ENCODE peak calls at places on chromosomes 11 and 22, in ten cellular contexts. L, P, E, G, H, T, V, Y, J and R are unnamed samples.

GRCh38 chr11:83609181-83609580 is 323.0 kb upstream of the CCDC90B start:
- DNase-seq in L (no peak), V (no peak), J (no peak), T (no peak), G (no peak), E (no peak), P (no peak), Y (no peak), H (no peak), R (no peak)

GRCh38 chr22:35619336-35620094 is 2.4 kb upstream of the MB start:
- DNase-seq in J (no peak), T (no peak), Y (peak; percentile 45), G (no peak), E (no peak), H (no peak), L (no peak), P (no peak), V (no peak), R (no peak)

GRCh38 chr11:45209480-45209879 is 63.0 kb downstream of the PRDM11 start:
- DNase-seq in T (no peak), V (no peak), P (no peak), E (no peak), Y (no peak), H (no peak), L (no peak), G (no peak), J (no peak), R (no peak)

GRCh38 chr22:24400726-24401596 is 26.4 kb upstream of the ADORA2A start:
- DNase-seq in J (no peak), V (no peak), H (peak; percentile 68), L (no peak), P (no peak), T (no peak), G (no peak), E (no peak), Y (no peak), R (no peak)

GRCh38 chr22:49764151-49764581 is 63.5 kb downstream of the BRD1 start:
- DNase-seq in T (no peak), H (no peak), V (no peak), L (no peak), J (no peak), G (no peak), P (peak; percentile 49), Y (peak; percentile 73), E (peak; percentile 8), R (no peak)

GRCh38 chr11:130916910-130917309 is 631 bp upstream of the SNX19 start:
- DNase-seq in J (no peak), V (no peak), H (no peak), L (no peak), T (no peak), P (no peak), E (no peak), G (no peak), Y (no peak), R (no peak)

GRCh38 chr11:93522448-93522847 is 20.7 kb downstream of the SMCO4 start:
- DNase-seq in L (no peak), J (no peak), H (no peak), E (no peak), G (no peak), P (no peak), Y (no peak), V (no peak), T (no peak), R (no peak)

GRCh38 chr11:2267871-2268825 is 2.2 kb downstream of the ASCL2 start:
- DNase-seq in H (no peak), V (no peak), Y (peak; percentile 74), E (no peak), T (no peak), L (no peak), J (peak; percentile 78), G (peak; percentile 42), P (no peak), R (no peak)

GRCh38 chr11:14417186-14417585 is 58.2 kb upstream of the RRAS2 start:
- DNase-seq in L (no peak), T (no peak), P (no peak), Y (no peak), E (no peak), H (no peak), V (no peak), J (no peak), G (no peak), R (no peak)

GRCh38 chr11:95372097-95372656 is 141.2 kb upstream of the SESN3 start:
- DNase-seq in L (no peak), E (no peak), Y (no peak), H (no peak), J (no peak), V (no peak), T (no peak), P (no peak), G (no peak), R (no peak)

GRCh38 chr11:64865286-64866172 is 12.9 kb downstream of the EHD1 start:
- DNase-seq in H (peak; percentile 83), V (peak; percentile 54), J (peak; percentile 46), E (no peak), T (no peak), G (no peak), L (no peak), Y (no peak), P (no peak), R (no peak)

GRCh38 chr22:50338860-50339462 is 4.2 kb upstream of the PPP6R2 start:
- DNase-seq in T (no peak), J (no peak), L (no peak), H (no peak), V (no peak), G (no peak), E (no peak), Y (no peak), P (no peak), R (no peak)

GRCh38 chr11:1165256-1166041 is 7.7 kb downstream of the MUC5AC start:
- DNase-seq in G (no peak), T (no peak), V (no peak), L (no peak), P (no peak), Y (peak; percentile 64), E (no peak), H (no peak), J (no peak), R (no peak)

GRCh38 chr11:47270331-47271271 is 668 bp downstream of the MADD start:
- DNase-seq in G (peak; percentile 59), E (no peak), T (peak; percentile 43), H (peak; percentile 55), V (peak; percentile 12), J (peak; percentile 70), Y (no peak), P (peak; percentile 63), L (no peak), R (no peak)

GRCh38 chr11:106409201-106409600 is 331.7 kb downstream of the AASDHPPT start:
- DNase-seq in T (no peak), G (no peak), E (no peak), J (no peak), H (no peak), V (no peak), Y (no peak), L (no peak), P (no peak), R (no peak)

GRCh38 chr11:92266821-92267220 is 42.2 kb downstream of the FAT3 start:
- DNase-seq in E (no peak), G (no peak), J (peak; percentile 81), T (no peak), Y (no peak), V (no peak), H (no peak), P (no peak), L (no peak), R (no peak)

GRCh38 chr11:116454020-116454645 is 318.7 kb downstream of the BUD13 start:
- DNase-seq in Y (no peak), V (no peak), L (peak; percentile 21), T (no peak), G (peak; percentile 47), P (peak; percentile 53), J (peak; percentile 95), H (peak; percentile 34), E (peak; percentile 26), R (no peak)

GRCh38 chr11:17421781-17422180 is 33.3 kb upstream of the KCNJ11 start:
- DNase-seq in G (no peak), E (no peak), V (no peak), Y (no peak), L (no peak), J (no peak), T (no peak), P (no peak), H (no peak), R (no peak)

GRCh38 chr11:108985611-108986279 is 320.9 kb downstream of the DDX10 start:
- DNase-seq in J (no peak), P (no peak), H (peak; percentile 69), L (no peak), E (no peak), T (no peak), V (no peak), Y (no peak), G (no peak), R (no peak)

GRCh38 chr11:88310246-88310645 is 27.3 kb downstream of the CTSC start:
- DNase-seq in H (peak; percentile 70), E (no peak), Y (no peak), T (no peak), L (no peak), V (no peak), P (no peak), J (no peak), G (no peak), R (no peak)

GRCh38 chr11:114375052-114375451 is 25.3 kb downstream of the C11orf71 start:
- DNase-seq in T (no peak), L (no peak), G (no peak), H (no peak), J (no peak), V (no peak), Y (no peak), P (no peak), E (no peak), R (no peak)

GRCh38 chr11:78830277-78830676 is 255.6 kb upstream of the NARS2 start:
- DNase-seq in V (no peak), J (no peak), Y (no peak), E (no peak), G (peak; percentile 40), L (no peak), T (no peak), H (no peak), P (no peak), R (no peak)